ENCODE peak calls at places on chromosomes 6 and 20, in seven cellular contexts. One of them, this sample, is unnamed.

GRCh38 chr6:74891358-74891811 is 314.5 kb downstream of the COL12A1 start:
- DNase-seq in activated naive CD4-positive, alpha-beta T cell: no peak
- DNase-seq in Kasumi-1: no peak
- DNase-seq in HT1080: no peak
- DNase-seq in retina: no peak
- DNase-seq in LoVo: no peak
- DNase-seq in naive thymus-derived CD4-positive, alpha-beta T cell: no peak
- DNase-seq in this sample: peak

GRCh38 chr6:36851632-36852031 is 12.4 kb upstream of the CPNE5 start:
- DNase-seq in activated naive CD4-positive, alpha-beta T cell: no peak
- DNase-seq in Kasumi-1: peak
- DNase-seq in HT1080: no peak
- DNase-seq in retina: no peak
- DNase-seq in LoVo: no peak
- DNase-seq in naive thymus-derived CD4-positive, alpha-beta T cell: no peak
- DNase-seq in this sample: no peak

GRCh38 chr20:46099491-46100287 is 9.9 kb upstream of the NCOA5 start:
- DNase-seq in activated naive CD4-positive, alpha-beta T cell: no peak
- DNase-seq in Kasumi-1: no peak
- DNase-seq in HT1080: no peak
- DNase-seq in retina: peak
- DNase-seq in LoVo: no peak
- DNase-seq in naive thymus-derived CD4-positive, alpha-beta T cell: no peak
- DNase-seq in this sample: peak

GRCh38 chr6:20669571-20670314 is 135.5 kb downstream of the CDKAL1 start:
- DNase-seq in activated naive CD4-positive, alpha-beta T cell: no peak
- DNase-seq in Kasumi-1: peak
- DNase-seq in HT1080: peak
- DNase-seq in retina: no peak
- DNase-seq in LoVo: no peak
- DNase-seq in naive thymus-derived CD4-positive, alpha-beta T cell: no peak
- DNase-seq in this sample: no peak

GRCh38 chr6:38610050-38610619 is 29.6 kb downstream of the BTBD9 start:
- DNase-seq in activated naive CD4-positive, alpha-beta T cell: no peak
- DNase-seq in Kasumi-1: no peak
- DNase-seq in HT1080: no peak
- DNase-seq in retina: no peak
- DNase-seq in LoVo: no peak
- DNase-seq in naive thymus-derived CD4-positive, alpha-beta T cell: no peak
- DNase-seq in this sample: no peak

GRCh38 chr20:10115021-10115420 is 80.2 kb downstream of the ANKEF1 start:
- DNase-seq in activated naive CD4-positive, alpha-beta T cell: no peak
- DNase-seq in Kasumi-1: no peak
- DNase-seq in HT1080: peak
- DNase-seq in retina: no peak
- DNase-seq in LoVo: peak
- DNase-seq in naive thymus-derived CD4-positive, alpha-beta T cell: no peak
- DNase-seq in this sample: no peak

GRCh38 chr20:25310268-25310920 is 62.5 kb downstream of the PYGB start:
- DNase-seq in activated naive CD4-positive, alpha-beta T cell: no peak
- DNase-seq in Kasumi-1: peak
- DNase-seq in HT1080: peak
- DNase-seq in retina: no peak
- DNase-seq in LoVo: peak
- DNase-seq in naive thymus-derived CD4-positive, alpha-beta T cell: no peak
- DNase-seq in this sample: peak

GRCh38 chr6:123635567-123635966 is 1.2 kb downstream of the TRDN start:
- DNase-seq in activated naive CD4-positive, alpha-beta T cell: no peak
- DNase-seq in Kasumi-1: no peak
- DNase-seq in HT1080: no peak
- DNase-seq in retina: no peak
- DNase-seq in LoVo: no peak
- DNase-seq in naive thymus-derived CD4-positive, alpha-beta T cell: no peak
- DNase-seq in this sample: no peak

GRCh38 chr6:127532991-127533390 is 13.9 kb upstream of the MTCL3 start:
- DNase-seq in activated naive CD4-positive, alpha-beta T cell: no peak
- DNase-seq in Kasumi-1: no peak
- DNase-seq in HT1080: no peak
- DNase-seq in retina: no peak
- DNase-seq in LoVo: no peak
- DNase-seq in naive thymus-derived CD4-positive, alpha-beta T cell: no peak
- DNase-seq in this sample: no peak

GRCh38 chr6:16947461-16948159 is 154.2 kb upstream of the STMND1 start:
- DNase-seq in activated naive CD4-positive, alpha-beta T cell: no peak
- DNase-seq in Kasumi-1: peak
- DNase-seq in HT1080: peak
- DNase-seq in retina: no peak
- DNase-seq in LoVo: peak
- DNase-seq in naive thymus-derived CD4-positive, alpha-beta T cell: no peak
- DNase-seq in this sample: peak

GRCh38 chr6:80553071-80553740 is 446.7 kb downstream of the BCKDHB start:
- DNase-seq in activated naive CD4-positive, alpha-beta T cell: no peak
- DNase-seq in Kasumi-1: no peak
- DNase-seq in HT1080: peak
- DNase-seq in retina: peak
- DNase-seq in LoVo: no peak
- DNase-seq in naive thymus-derived CD4-positive, alpha-beta T cell: no peak
- DNase-seq in this sample: peak

GRCh38 chr20:9427430-9427829 is 87.0 kb upstream of the LAMP5 start:
- DNase-seq in activated naive CD4-positive, alpha-beta T cell: no peak
- DNase-seq in Kasumi-1: no peak
- DNase-seq in HT1080: no peak
- DNase-seq in retina: no peak
- DNase-seq in LoVo: no peak
- DNase-seq in naive thymus-derived CD4-positive, alpha-beta T cell: no peak
- DNase-seq in this sample: no peak

GRCh38 chr6:129670634-129671033 is 39.3 kb downstream of the ARHGAP18 start:
- DNase-seq in activated naive CD4-positive, alpha-beta T cell: no peak
- DNase-seq in Kasumi-1: no peak
- DNase-seq in HT1080: no peak
- DNase-seq in retina: no peak
- DNase-seq in LoVo: no peak
- DNase-seq in naive thymus-derived CD4-positive, alpha-beta T cell: no peak
- DNase-seq in this sample: no peak

GRCh38 chr20:4929686-4930397 is 71.5 kb downstream of the SLC23A2 start:
- DNase-seq in activated naive CD4-positive, alpha-beta T cell: no peak
- DNase-seq in Kasumi-1: no peak
- DNase-seq in HT1080: peak
- DNase-seq in retina: no peak
- DNase-seq in LoVo: no peak
- DNase-seq in naive thymus-derived CD4-positive, alpha-beta T cell: no peak
- DNase-seq in this sample: no peak

GRCh38 chr6:31829633-31830492 is 2.3 kb downstream of the HSPA1B start:
- DNase-seq in activated naive CD4-positive, alpha-beta T cell: no peak
- DNase-seq in Kasumi-1: peak
- DNase-seq in HT1080: peak
- DNase-seq in retina: peak
- DNase-seq in LoVo: no peak
- DNase-seq in naive thymus-derived CD4-positive, alpha-beta T cell: no peak
- DNase-seq in this sample: peak

GRCh38 chr20:58645277-58645968 is 5.7 kb upstream of the STX16 start:
- DNase-seq in activated naive CD4-positive, alpha-beta T cell: no peak
- DNase-seq in Kasumi-1: no peak
- DNase-seq in HT1080: peak
- DNase-seq in retina: no peak
- DNase-seq in LoVo: peak
- DNase-seq in naive thymus-derived CD4-positive, alpha-beta T cell: no peak
- DNase-seq in this sample: no peak

GRCh38 chr6:81531869-81532561 is 220.5 kb downstream of the TENT5A start:
- DNase-seq in activated naive CD4-positive, alpha-beta T cell: no peak
- DNase-seq in Kasumi-1: no peak
- DNase-seq in HT1080: no peak
- DNase-seq in retina: no peak
- DNase-seq in LoVo: no peak
- DNase-seq in naive thymus-derived CD4-positive, alpha-beta T cell: no peak
- DNase-seq in this sample: no peak

GRCh38 chr20:14775778-14776177 is 438.4 kb upstream of the FLRT3 start:
- DNase-seq in activated naive CD4-positive, alpha-beta T cell: no peak
- DNase-seq in Kasumi-1: no peak
- DNase-seq in HT1080: peak
- DNase-seq in retina: no peak
- DNase-seq in LoVo: peak
- DNase-seq in naive thymus-derived CD4-positive, alpha-beta T cell: no peak
- DNase-seq in this sample: no peak

GRCh38 chr6:56406276-56407269 is 159.2 kb upstream of the COL21A1 start:
- DNase-seq in activated naive CD4-positive, alpha-beta T cell: no peak
- DNase-seq in Kasumi-1: no peak
- DNase-seq in HT1080: no peak
- DNase-seq in retina: no peak
- DNase-seq in LoVo: no peak
- DNase-seq in naive thymus-derived CD4-positive, alpha-beta T cell: no peak
- DNase-seq in this sample: no peak